ENCODE peak calls at places on chromosomes 16 and 17, in ten cellular contexts. P is stimulated activated CD4-positive, alpha-beta T cell treated with anti-CD3 and anti-CD28 coated beads, Interleukin-1b, Interleukin-23, amount 100 ng/mL, for 24 hours; R is naive B cell; W is NCI-H187; M is IMR-90; L is activated CD4-positive, alpha-beta memory T cell treated with anti-CD3 and anti-CD28 coated beads for 36 hours; G is heart right ventricle; X is dermis microvascular lymphatic vessel endothelial cell; T is fibroblast of lung; F is activated CD8-positive, alpha-beta T cell treated with anti-CD3 and anti-CD28 coated beads, Interleukin-2, amount 10 ng/mL, durations not matched to agents 7 days and 5 days. J is an unnamed sample.
A peak's percentile ranks its signal among the peaks of the same experiment; 100 is the strongest.

GRCh38 chr17:20234266-20234665 is 225.1 kb downstream of the SPECC1 start:
- DNase-seq in P (peak; percentile 53), R (no peak), W (no peak), M (no peak), L (peak; percentile 86), G (no peak), X (no peak), T (no peak), F (peak; percentile 81), J (no peak)

GRCh38 chr16:3054965-3055733 is 8.8 kb downstream of the MMP25 start:
- DNase-seq in P (no peak), R (no peak), W (no peak), M (no peak), L (peak; percentile 47), G (no peak), X (no peak), T (no peak), F (peak; percentile 80), J (no peak)

GRCh38 chr16:52805559-52806168 is 247.0 kb downstream of the CHD9NB start:
- DNase-seq in P (no peak), R (no peak), W (no peak), M (no peak), L (no peak), G (no peak), X (no peak), T (no peak), F (no peak), J (no peak)

GRCh38 chr16:10920726-10921427 is 21.4 kb downstream of the DEXI start:
- DNase-seq in P (no peak), R (no peak), W (no peak), M (no peak), L (no peak), G (no peak), X (no peak), T (no peak), F (no peak), J (no peak)

GRCh38 chr16:14369734-14370598 is 260.1 kb downstream of the PARN start:
- DNase-seq in P (no peak), R (no peak), W (no peak), M (no peak), L (no peak), G (peak; percentile 35), X (peak; percentile 53), T (no peak), F (no peak), J (no peak)

GRCh38 chr17:58822148-58823050 is 66.7 kb downstream of the PPM1E start:
- DNase-seq in P (no peak), R (no peak), W (no peak), M (no peak), L (no peak), G (no peak), X (no peak), T (peak; percentile 5), F (no peak), J (no peak)

GRCh38 chr17:38743556-38744171 is 4.5 kb downstream of the PCGF2 start:
- DNase-seq in P (no peak), R (no peak), W (no peak), M (no peak), L (no peak), G (no peak), X (no peak), T (no peak), F (no peak), J (no peak)

GRCh38 chr17:33225509-33225908 is 67.6 kb downstream of the ASIC2 start:
- DNase-seq in P (no peak), R (no peak), W (no peak), M (no peak), L (no peak), G (peak; percentile 23), X (no peak), T (no peak), F (no peak), J (no peak)

GRCh38 chr16:78058165-78058564 is 35.8 kb downstream of the CLEC3A start:
- DNase-seq in P (no peak), R (no peak), W (no peak), M (no peak), L (no peak), G (no peak), X (no peak), T (no peak), F (no peak), J (no peak)

GRCh38 chr17:47603830-47604229 is 45.9 kb upstream of the KPNB1 start:
- DNase-seq in P (no peak), R (no peak), W (no peak), M (no peak), L (no peak), G (no peak), X (no peak), T (no peak), F (no peak), J (no peak)

GRCh38 chr16:46573834-46574159 is 47.4 kb downstream of the SHCBP1 start:
- DNase-seq in P (no peak), R (no peak), W (no peak), M (no peak), L (no peak), G (no peak), X (no peak), T (no peak), F (no peak), J (no peak)

GRCh38 chr17:60901806-60902205 is 224.2 kb downstream of the BCAS3 start:
- DNase-seq in P (no peak), R (no peak), W (no peak), M (peak; percentile 81), L (no peak), G (no peak), X (no peak), T (peak; percentile 85), F (no peak), J (no peak)

GRCh38 chr16:28067604-28068382 is 4.3 kb upstream of the GSG1L start:
- DNase-seq in P (no peak), R (no peak), W (no peak), M (peak; percentile 74), L (no peak), G (no peak), X (peak; percentile 46), T (peak; percentile 21), F (no peak), J (no peak)

GRCh38 chr16:13935408-13935807 is 15.5 kb downstream of the ERCC4 start:
- DNase-seq in P (no peak), R (no peak), W (no peak), M (no peak), L (peak; percentile 23), G (no peak), X (no peak), T (no peak), F (no peak), J (no peak)